ENCODE peak calls at places on chromosomes 4 and X, in eight cellular contexts. Z is Ammon's horn, N is Calu3, D is pancreas, Y is AG04449, G is iris pigment epithelial cell, Q is H1, B is NB4. I is an unnamed sample.

GRCh38 chr4:6369511-6369910 is 99.9 kb downstream of the WFS1 start:
- DNase-seq in Z (no peak), N (no peak), D (peak; percentile 0), Y (no peak), G (no peak), Q (no peak), B (no peak), I (no peak)

GRCh38 chrX:40996886-40997530 is 88.2 kb upstream of the USP9X start:
- DNase-seq in Z (peak; percentile 69), N (peak; percentile 7), D (no peak), Y (no peak), G (peak; percentile 88), Q (no peak), B (peak; percentile 93), I (no peak)

GRCh38 chr4:76589872-76590846 is 155.1 kb downstream of the SHROOM3 start:
- DNase-seq in Z (no peak), N (peak; percentile 68), D (peak; percentile 52), Y (peak; percentile 86), G (peak; percentile 98), Q (peak; percentile 63), B (no peak), I (peak; percentile 93)

GRCh38 chr4:80362578-80363181 is 27.1 kb downstream of the CFAP299 start:
- DNase-seq in Z (peak; percentile 48), N (peak; percentile 59), D (no peak), Y (no peak), G (peak; percentile 45), Q (peak; percentile 74), B (peak; percentile 53), I (peak; percentile 12)

GRCh38 chr4:48162162-48162561 is 28.1 kb upstream of the TXK start:
- DNase-seq in Z (no peak), N (no peak), D (no peak), Y (no peak), G (peak; percentile 68), Q (no peak), B (no peak), I (no peak)

GRCh38 chr4:140928880-140929279 is 172.7 kb upstream of the TBC1D9 start:
- DNase-seq in Z (peak; percentile 36), N (no peak), D (no peak), Y (no peak), G (no peak), Q (no peak), B (no peak), I (no peak)

GRCh38 chr4:89009107-89009506 is 47.9 kb downstream of the FAM13A start:
- DNase-seq in Z (no peak), N (no peak), D (no peak), Y (no peak), G (no peak), Q (no peak), B (no peak), I (no peak)

GRCh38 chr4:107721436-107722090 is 1.5 kb upstream of the PAPSS1 start:
- DNase-seq in Z (no peak), N (no peak), D (no peak), Y (no peak), G (no peak), Q (peak; percentile 75), B (no peak), I (no peak)

GRCh38 chr4:55125087-55125721 is at the start of gene KDR:
- DNase-seq in Z (no peak), N (peak; percentile 17), D (no peak), Y (no peak), G (peak; percentile 40), Q (peak; percentile 91), B (no peak), I (no peak)

GRCh38 chr4:54400802-54401201 is 171.7 kb downstream of the PDGFRA start:
- DNase-seq in Z (peak; percentile 79), N (peak; percentile 1), D (no peak), Y (no peak), G (peak; percentile 80), Q (no peak), B (no peak), I (no peak)

GRCh38 chrX:139134316-139134715 is 396.2 kb upstream of the F9 start:
- DNase-seq in Z (no peak), N (no peak), D (no peak), Y (no peak), G (no peak), Q (no peak), B (no peak), I (no peak)

GRCh38 chr4:36316544-36317082 is 35.2 kb downstream of the DTHD1 start:
- DNase-seq in Z (no peak), N (no peak), D (no peak), Y (no peak), G (peak; percentile 5), Q (no peak), B (no peak), I (no peak)

GRCh38 chr4:117001077-117001476 is 84.3 kb downstream of the TRAM1L1 start:
- DNase-seq in Z (no peak), N (no peak), D (no peak), Y (no peak), G (no peak), Q (no peak), B (no peak), I (no peak)

GRCh38 chr4:651884-652642 is 22.0 kb downstream of the ATP5ME start:
- DNase-seq in Z (no peak), N (no peak), D (peak; percentile 25), Y (no peak), G (no peak), Q (no peak), B (no peak), I (no peak)

GRCh38 chrX:40871385-40872082 is 136.2 kb upstream of the MED14 start:
- DNase-seq in Z (no peak), N (no peak), D (no peak), Y (no peak), G (peak; percentile 47), Q (no peak), B (no peak), I (no peak)

GRCh38 chr4:2087170-2087569 is 28.0 kb downstream of the NAT8L start:
- DNase-seq in Z (no peak), N (no peak), D (no peak), Y (no peak), G (peak; percentile 7), Q (no peak), B (no peak), I (no peak)

GRCh38 chr4:55996611-55997010 is 47.9 kb downstream of the CEP135 start:
- DNase-seq in Z (no peak), N (no peak), D (no peak), Y (no peak), G (no peak), Q (no peak), B (no peak), I (no peak)

GRCh38 chr4:8230891-8231290 is 31.8 kb downstream of the SH3TC1 start:
- DNase-seq in Z (no peak), N (no peak), D (no peak), Y (no peak), G (peak; percentile 26), Q (no peak), B (no peak), I (no peak)

GRCh38 chr4:47891928-47892327 is 22.5 kb downstream of the NFXL1 start:
- DNase-seq in Z (no peak), N (no peak), D (no peak), Y (no peak), G (no peak), Q (no peak), B (no peak), I (no peak)

GRCh38 chrX:119762718-119763117 is 4.3 kb downstream of the SOWAHD start:
- DNase-seq in Z (no peak), N (no peak), D (no peak), Y (no peak), G (no peak), Q (no peak), B (peak; percentile 53), I (no peak)

GRCh38 chrX:1323315-1323714 is 13.3 kb upstream of the IL3RA start:
- DNase-seq in Z (peak; percentile 31), N (peak; percentile 66), D (no peak), Y (no peak), G (peak; percentile 14), Q (peak; percentile 75), B (peak; percentile 84), I (peak; percentile 65)

GRCh38 chr4:99389606-99390005 is 37.1 kb upstream of the ADH1C start:
- DNase-seq in Z (no peak), N (no peak), D (no peak), Y (no peak), G (no peak), Q (no peak), B (no peak), I (no peak)

GRCh38 chrX:150212672-150213480 is 150.2 kb upstream of the MAMLD1 start:
- DNase-seq in Z (no peak), N (no peak), D (no peak), Y (no peak), G (no peak), Q (no peak), B (no peak), I (no peak)